ENCODE peak calls at places on chromosome 3, in five cellular contexts. One of them, this sample, is unnamed.

GRCh38 chr3:170815340-170815739 is 54.7 kb downstream of the RPL22L1 start:
- DNase-seq in MCF 10A: peak; percentile 66
- DNase-seq in CD8-positive, alpha-beta T cell: no peak
- DNase-seq in mesothelial cell of epicardium: no peak
- DNase-seq in cardiac fibroblast: no peak
- DNase-seq in this sample: no peak

GRCh38 chr3:160106905-160107861 is 118.0 kb upstream of the C3orf80 start:
- DNase-seq in MCF 10A: peak; percentile 46
- DNase-seq in CD8-positive, alpha-beta T cell: no peak
- DNase-seq in mesothelial cell of epicardium: no peak
- DNase-seq in cardiac fibroblast: no peak
- DNase-seq in this sample: no peak

GRCh38 chr3:154794383-154794782 is 285.7 kb upstream of the MME start:
- DNase-seq in MCF 10A: no peak
- DNase-seq in CD8-positive, alpha-beta T cell: no peak
- DNase-seq in mesothelial cell of epicardium: no peak
- DNase-seq in cardiac fibroblast: no peak
- DNase-seq in this sample: no peak

GRCh38 chr3:194512895-194513601 is 26.2 kb upstream of the ATP13A3 start:
- DNase-seq in MCF 10A: no peak
- DNase-seq in CD8-positive, alpha-beta T cell: no peak
- DNase-seq in mesothelial cell of epicardium: no peak
- DNase-seq in cardiac fibroblast: peak; percentile 46
- DNase-seq in this sample: no peak

GRCh38 chr3:44905501-44906159 is 31.2 kb downstream of the TGM4 start:
- DNase-seq in MCF 10A: no peak
- DNase-seq in CD8-positive, alpha-beta T cell: no peak
- DNase-seq in mesothelial cell of epicardium: no peak
- DNase-seq in cardiac fibroblast: no peak
- DNase-seq in this sample: no peak

GRCh38 chr3:129633751-129634481 is 27.4 kb upstream of the PLXND1 start:
- DNase-seq in MCF 10A: no peak
- DNase-seq in CD8-positive, alpha-beta T cell: no peak
- DNase-seq in mesothelial cell of epicardium: no peak
- DNase-seq in cardiac fibroblast: no peak
- DNase-seq in this sample: no peak

GRCh38 chr3:83003917-83004316 is 1242.5 kb upstream of the GBE1 start:
- DNase-seq in MCF 10A: no peak
- DNase-seq in CD8-positive, alpha-beta T cell: no peak
- DNase-seq in mesothelial cell of epicardium: no peak
- DNase-seq in cardiac fibroblast: no peak
- DNase-seq in this sample: no peak

GRCh38 chr3:45803252-45803935 is 7.1 kb upstream of the SLC6A20 start:
- DNase-seq in MCF 10A: no peak
- DNase-seq in CD8-positive, alpha-beta T cell: no peak
- DNase-seq in mesothelial cell of epicardium: no peak
- DNase-seq in cardiac fibroblast: no peak
- DNase-seq in this sample: no peak

GRCh38 chr3:197466586-197467399 is 89.0 kb downstream of the BDH1 start:
- DNase-seq in MCF 10A: peak; percentile 65
- DNase-seq in CD8-positive, alpha-beta T cell: no peak
- DNase-seq in mesothelial cell of epicardium: no peak
- DNase-seq in cardiac fibroblast: peak; percentile 57
- DNase-seq in this sample: peak; percentile 43

GRCh38 chr3:72273615-72274014 is 488.7 kb upstream of the PROK2 start:
- DNase-seq in MCF 10A: no peak
- DNase-seq in CD8-positive, alpha-beta T cell: no peak
- DNase-seq in mesothelial cell of epicardium: peak; percentile 64
- DNase-seq in cardiac fibroblast: peak; percentile 78
- DNase-seq in this sample: peak; percentile 20

GRCh38 chr3:107345968-107346367 is 31.3 kb upstream of the CCDC54 start:
- DNase-seq in MCF 10A: no peak
- DNase-seq in CD8-positive, alpha-beta T cell: no peak
- DNase-seq in mesothelial cell of epicardium: no peak
- DNase-seq in cardiac fibroblast: no peak
- DNase-seq in this sample: no peak

GRCh38 chr3:24494616-24495333 is at the start of gene THRB:
- DNase-seq in MCF 10A: peak; percentile 60
- DNase-seq in CD8-positive, alpha-beta T cell: no peak
- DNase-seq in mesothelial cell of epicardium: peak; percentile 71
- DNase-seq in cardiac fibroblast: peak; percentile 59
- DNase-seq in this sample: no peak
- TF ChIP-seq CTCF in MCF 10A: no peak
- TF ChIP-seq CTCF in CD8-positive, alpha-beta T cell: no peak
- TF ChIP-seq CTCF in mesothelial cell of epicardium: peak; percentile 33
- TF ChIP-seq CTCF in cardiac fibroblast: peak; percentile 7
- TF ChIP-seq CTCF in this sample: peak; percentile 13

GRCh38 chr3:99118381-99118780 is 216.9 kb upstream of the DCBLD2 start:
- DNase-seq in MCF 10A: no peak
- DNase-seq in CD8-positive, alpha-beta T cell: no peak
- DNase-seq in mesothelial cell of epicardium: no peak
- DNase-seq in cardiac fibroblast: no peak
- DNase-seq in this sample: no peak

GRCh38 chr3:99119312-99119810 is 217.9 kb upstream of the DCBLD2 start:
- DNase-seq in MCF 10A: no peak
- DNase-seq in CD8-positive, alpha-beta T cell: no peak
- DNase-seq in mesothelial cell of epicardium: no peak
- DNase-seq in cardiac fibroblast: no peak
- DNase-seq in this sample: no peak

GRCh38 chr3:99111235-99111634 is 209.7 kb upstream of the DCBLD2 start:
- DNase-seq in MCF 10A: peak; percentile 35
- DNase-seq in CD8-positive, alpha-beta T cell: no peak
- DNase-seq in mesothelial cell of epicardium: no peak
- DNase-seq in cardiac fibroblast: no peak
- DNase-seq in this sample: no peak

GRCh38 chr3:99114565-99115291 is 213.2 kb upstream of the DCBLD2 start:
- DNase-seq in MCF 10A: peak; percentile 76
- DNase-seq in CD8-positive, alpha-beta T cell: no peak
- DNase-seq in mesothelial cell of epicardium: no peak
- DNase-seq in cardiac fibroblast: peak; percentile 76
- DNase-seq in this sample: no peak
- TF ChIP-seq CTCF in MCF 10A: peak; percentile 82
- TF ChIP-seq CTCF in CD8-positive, alpha-beta T cell: no peak
- TF ChIP-seq CTCF in mesothelial cell of epicardium: no peak
- TF ChIP-seq CTCF in cardiac fibroblast: peak; percentile 99
- TF ChIP-seq CTCF in this sample: peak; percentile 77

GRCh38 chr3:152834354-152835310 is at the start of gene P2RY1:
- DNase-seq in MCF 10A: peak; percentile 75
- DNase-seq in CD8-positive, alpha-beta T cell: no peak
- DNase-seq in mesothelial cell of epicardium: peak; percentile 76
- DNase-seq in cardiac fibroblast: peak; percentile 60
- DNase-seq in this sample: no peak
- TF ChIP-seq CTCF in MCF 10A: no peak
- TF ChIP-seq CTCF in CD8-positive, alpha-beta T cell: no peak
- TF ChIP-seq CTCF in mesothelial cell of epicardium: no peak
- TF ChIP-seq CTCF in cardiac fibroblast: peak; percentile 14
- TF ChIP-seq CTCF in this sample: no peak

GRCh38 chr3:40432793-40433192 is 24.3 kb upstream of the RPL14 start:
- DNase-seq in MCF 10A: no peak
- DNase-seq in CD8-positive, alpha-beta T cell: no peak
- DNase-seq in mesothelial cell of epicardium: no peak
- DNase-seq in cardiac fibroblast: no peak
- DNase-seq in this sample: no peak
- TF ChIP-seq CTCF in MCF 10A: no peak
- TF ChIP-seq CTCF in CD8-positive, alpha-beta T cell: no peak
- TF ChIP-seq CTCF in mesothelial cell of epicardium: no peak
- TF ChIP-seq CTCF in cardiac fibroblast: no peak
- TF ChIP-seq CTCF in this sample: no peak

GRCh38 chr3:192940129-192940528 is 22.5 kb upstream of the MB21D2 start:
- DNase-seq in MCF 10A: peak; percentile 42
- DNase-seq in CD8-positive, alpha-beta T cell: no peak
- DNase-seq in mesothelial cell of epicardium: no peak
- DNase-seq in cardiac fibroblast: no peak
- DNase-seq in this sample: no peak
- TF ChIP-seq CTCF in MCF 10A: no peak
- TF ChIP-seq CTCF in CD8-positive, alpha-beta T cell: no peak
- TF ChIP-seq CTCF in mesothelial cell of epicardium: no peak
- TF ChIP-seq CTCF in cardiac fibroblast: no peak
- TF ChIP-seq CTCF in this sample: no peak

GRCh38 chr3:195735036-195735695 is 14.4 kb downstream of the MUC20 start:
- DNase-seq in MCF 10A: no peak
- DNase-seq in CD8-positive, alpha-beta T cell: no peak
- DNase-seq in mesothelial cell of epicardium: no peak
- DNase-seq in cardiac fibroblast: no peak
- DNase-seq in this sample: no peak

GRCh38 chr3:195739561-195740111 is 18.9 kb downstream of the MUC20 start:
- DNase-seq in MCF 10A: no peak
- DNase-seq in CD8-positive, alpha-beta T cell: no peak
- DNase-seq in mesothelial cell of epicardium: no peak
- DNase-seq in cardiac fibroblast: no peak
- DNase-seq in this sample: no peak

GRCh38 chr3:195732951-195733350 is 12.2 kb downstream of the MUC20 start:
- DNase-seq in MCF 10A: no peak
- DNase-seq in CD8-positive, alpha-beta T cell: no peak
- DNase-seq in mesothelial cell of epicardium: no peak
- DNase-seq in cardiac fibroblast: no peak
- DNase-seq in this sample: no peak

GRCh38 chr3:195736866-195737490 is 16.2 kb downstream of the MUC20 start:
- DNase-seq in MCF 10A: no peak
- DNase-seq in CD8-positive, alpha-beta T cell: no peak
- DNase-seq in mesothelial cell of epicardium: no peak
- DNase-seq in cardiac fibroblast: no peak
- DNase-seq in this sample: no peak

GRCh38 chr3:195738274-195739044 is 17.7 kb downstream of the MUC20 start:
- DNase-seq in MCF 10A: no peak
- DNase-seq in CD8-positive, alpha-beta T cell: no peak
- DNase-seq in mesothelial cell of epicardium: no peak
- DNase-seq in cardiac fibroblast: no peak
- DNase-seq in this sample: no peak
- TF ChIP-seq CTCF in MCF 10A: no peak
- TF ChIP-seq CTCF in CD8-positive, alpha-beta T cell: no peak
- TF ChIP-seq CTCF in mesothelial cell of epicardium: no peak
- TF ChIP-seq CTCF in cardiac fibroblast: no peak
- TF ChIP-seq CTCF in this sample: no peak

GRCh38 chr3:131231710-131232348 is 149.7 kb upstream of the NUDT16 start:
- DNase-seq in MCF 10A: peak; percentile 5
- DNase-seq in CD8-positive, alpha-beta T cell: no peak
- DNase-seq in mesothelial cell of epicardium: no peak
- DNase-seq in cardiac fibroblast: peak; percentile 12
- DNase-seq in this sample: no peak
- TF ChIP-seq CTCF in MCF 10A: no peak
- TF ChIP-seq CTCF in CD8-positive, alpha-beta T cell: no peak
- TF ChIP-seq CTCF in mesothelial cell of epicardium: no peak
- TF ChIP-seq CTCF in cardiac fibroblast: no peak
- TF ChIP-seq CTCF in this sample: no peak

GRCh38 chr3:59116138-59116537 is 66.3 kb upstream of the CFAP20DC start:
- DNase-seq in MCF 10A: no peak
- DNase-seq in CD8-positive, alpha-beta T cell: no peak
- DNase-seq in mesothelial cell of epicardium: no peak
- DNase-seq in cardiac fibroblast: no peak
- DNase-seq in this sample: no peak
- TF ChIP-seq CTCF in MCF 10A: no peak
- TF ChIP-seq CTCF in CD8-positive, alpha-beta T cell: no peak
- TF ChIP-seq CTCF in mesothelial cell of epicardium: no peak
- TF ChIP-seq CTCF in cardiac fibroblast: no peak
- TF ChIP-seq CTCF in this sample: no peak

DNA sequence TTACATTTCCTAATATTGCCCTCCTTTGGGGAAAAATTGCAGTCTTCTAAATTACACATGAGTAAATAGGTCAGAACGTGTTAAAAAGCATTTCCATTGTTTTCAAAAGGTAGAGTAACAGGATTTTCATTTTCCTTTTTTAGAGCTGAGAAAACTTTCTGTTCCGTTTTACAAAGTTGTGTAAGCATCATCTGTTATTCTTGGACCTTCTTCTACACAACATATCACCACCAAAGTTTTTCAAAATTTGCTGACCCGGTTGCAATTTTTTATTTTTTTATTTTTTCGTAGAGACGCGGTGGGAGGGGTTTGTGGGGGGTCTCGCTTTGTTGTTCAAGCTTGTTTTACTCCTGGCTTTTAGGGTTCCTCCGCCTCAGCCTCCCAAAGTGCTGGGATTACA is 1.1 kb downstream of the CCDC39 start:
- DNase-seq in MCF 10A: no peak
- DNase-seq in CD8-positive, alpha-beta T cell: no peak
- DNase-seq in mesothelial cell of epicardium: no peak
- DNase-seq in cardiac fibroblast: no peak
- DNase-seq in this sample: no peak
- TF ChIP-seq CTCF in MCF 10A: no peak
- TF ChIP-seq CTCF in CD8-positive, alpha-beta T cell: no peak
- TF ChIP-seq CTCF in mesothelial cell of epicardium: no peak
- TF ChIP-seq CTCF in cardiac fibroblast: no peak
- TF ChIP-seq CTCF in this sample: no peak